ENCODE peak calls at places on chromosome 17, in seven cellular contexts. C is NCI-H1694, O is endothelial cell of umbilical vein, U is neural crest cell, V is foreskin melanocyte, T is A172, S is GM12891. Z is an unnamed sample.

GRCh38 chr17:49964539-49965521 is 4.2 kb upstream of the DLX4 start:
- DNase-seq in C (no peak), O (no peak), U (no peak), V (no peak), T (no peak), S (no peak), Z (no peak)

GRCh38 chr17:62950067-62950466 is 16.0 kb upstream of the TANC2 start:
- DNase-seq in C (no peak), O (no peak), U (no peak), V (no peak), T (peak), S (no peak), Z (no peak)

GRCh38 chr17:48910370-48910769 is 2.2 kb downstream of the UBE2Z start:
- DNase-seq in C (no peak), O (no peak), U (no peak), V (peak), T (no peak), S (no peak), Z (no peak)

GRCh38 chr17:77831497-77832179 is 126.9 kb upstream of the TNRC6C start:
- DNase-seq in C (no peak), O (peak), U (no peak), V (no peak), T (peak), S (no peak), Z (no peak)

GRCh38 chr17:9886141-9886930 is 18.7 kb downstream of the RCVRN start:
- DNase-seq in C (no peak), O (no peak), U (no peak), V (no peak), T (no peak), S (no peak), Z (no peak)

GRCh38 chr17:42571435-42572225 is 4.7 kb downstream of the MLX start:
- DNase-seq in C (no peak), O (no peak), U (no peak), V (no peak), T (no peak), S (no peak), Z (no peak)

GRCh38 chr17:76872221-76872873 is 4.1 kb downstream of the MGAT5B start:
- DNase-seq in C (no peak), O (peak), U (no peak), V (peak), T (peak), S (no peak), Z (peak)

GRCh38 chr17:30337393-30337999 is 3.6 kb upstream of the TMIGD1 start:
- DNase-seq in C (no peak), O (no peak), U (no peak), V (no peak), T (no peak), S (no peak), Z (no peak)

GRCh38 chr17:1347681-1348318 is 52.2 kb downstream of the YWHAE start:
- DNase-seq in C (no peak), O (peak), U (no peak), V (no peak), T (no peak), S (no peak), Z (no peak)

GRCh38 chr17:76007131-76007849 is 6.6 kb downstream of the CDK3 start:
- DNase-seq in C (no peak), O (no peak), U (no peak), V (no peak), T (no peak), S (no peak), Z (no peak)

GRCh38 chr17:57090560-57091185 is 5.6 kb downstream of the AKAP1 start:
- DNase-seq in C (no peak), O (no peak), U (no peak), V (no peak), T (no peak), S (no peak), Z (no peak)

GRCh38 chr17:21042434-21043295 is at the start of gene USP22:
- DNase-seq in C (no peak), O (no peak), U (peak), V (no peak), T (peak), S (peak), Z (peak)

GRCh38 chr17:13306310-13306962 is 288.6 kb upstream of the ELAC2 start:
- DNase-seq in C (peak), O (no peak), U (peak), V (peak), T (peak), S (no peak), Z (peak)

GRCh38 chr17:79854080-79854861 is 15.0 kb upstream of the CBX4 start:
- DNase-seq in C (no peak), O (no peak), U (no peak), V (no peak), T (no peak), S (no peak), Z (no peak)

GRCh38 chr17:57292086-57292485 is 35.8 kb downstream of the MSI2 start:
- DNase-seq in C (no peak), O (no peak), U (no peak), V (no peak), T (no peak), S (no peak), Z (no peak)

GRCh38 chr17:9240659-9241370 is 219.5 kb downstream of the NTN1 start:
- DNase-seq in C (no peak), O (peak), U (peak), V (no peak), T (no peak), S (no peak), Z (peak)